ENCODE peak calls at places on chromosomes 7 and 10, in ten cellular contexts. G is GM03348, C is NCI-H1048, W is NCI-H1417, L is NCI-H2081, I is NCI-H1436 treated with DMSO at 0.1 percent for 48 hours, P is neural crest cell, N is occipital lobe, Q is HT-29, U is adipocyte. V is an unnamed sample.

GRCh38 chr10:71831646-71832552 is 19.2 kb downstream of the PSAP start:
- DNase-seq in L (no peak), W (no peak), U (peak; percentile 10), G (no peak), P (no peak), N (no peak), Q (peak; percentile 72), C (no peak), I (no peak), V (no peak)

GRCh38 chr7:44521347-44522095 is 19.6 kb downstream of the NPC1L1 start:
- DNase-seq in L (no peak), G (peak; percentile 4), W (no peak), N (no peak), P (no peak), U (no peak), I (no peak), Q (no peak), C (no peak), V (no peak)

GRCh38 chr7:127905491-127906330 is 125.5 kb downstream of the LRRC4 start:
- DNase-seq in U (peak; percentile 59), W (peak; percentile 20), I (no peak), N (no peak), P (no peak), L (no peak), Q (peak; percentile 19), C (no peak), G (no peak), V (no peak)

GRCh38 chr10:90775351-90776028 is 82.3 kb downstream of the HTR7 start:
- DNase-seq in P (no peak), N (no peak), C (no peak), U (peak; percentile 60), Q (no peak), G (peak; percentile 24), W (no peak), L (no peak), I (no peak), V (no peak)

GRCh38 chr7:44581426-44581906 is 565 bp downstream of the TMED4 start:
- DNase-seq in N (no peak), C (no peak), L (peak; percentile 15), Q (peak; percentile 63), I (no peak), G (no peak), U (peak; percentile 21), P (no peak), W (no peak), V (no peak)

GRCh38 chr10:100508691-100509150 is 10.9 kb downstream of the SEC31B start:
- DNase-seq in I (no peak), Q (peak; percentile 75), C (peak; percentile 23), U (peak; percentile 68), N (no peak), P (peak; percentile 31), L (peak; percentile 11), G (peak; percentile 65), W (peak; percentile 51), V (no peak)

GRCh38 chr7:156566812-156567549 is 73.6 kb upstream of the RNF32 start:
- DNase-seq in I (no peak), Q (peak; percentile 80), G (no peak), C (no peak), P (no peak), U (no peak), L (no peak), N (no peak), W (no peak), V (no peak)

GRCh38 chr7:56092789-56093531 is at the start of gene PHKG1:
- DNase-seq in W (no peak), U (peak; percentile 92), N (peak; percentile 58), I (no peak), L (peak; percentile 80), Q (peak; percentile 38), P (no peak), G (peak; percentile 93), C (no peak), V (no peak)

GRCh38 chr7:33511735-33512134 is 382.4 kb downstream of the BBS9 start:
- DNase-seq in P (no peak), W (peak; percentile 86), N (no peak), U (no peak), Q (no peak), G (no peak), L (no peak), I (no peak), C (no peak), V (no peak)

GRCh38 chr10:51846856-51847506 is 147.6 kb upstream of the CSTF2T start:
- DNase-seq in W (no peak), I (no peak), U (no peak), N (no peak), L (no peak), C (no peak), G (no peak), P (no peak), Q (no peak), V (no peak)

GRCh38 chr7:134988161-134988560 is 1.9 kb downstream of the AGBL3 start:
- DNase-seq in C (no peak), L (no peak), I (no peak), G (no peak), W (no peak), Q (no peak), U (no peak), P (no peak), N (no peak), V (no peak)

GRCh38 chr10:76942556-76943416 is 694.8 kb downstream of the KCNMA1 start:
- DNase-seq in L (no peak), P (no peak), W (no peak), U (no peak), G (peak; percentile 22), Q (no peak), N (no peak), I (no peak), C (no peak), V (no peak)

V was measured in retinal pigment epithelial cell.